ENCODE peak calls at places on chromosomes 4 and X, in five cellular contexts. G, U, S, A and R are unnamed samples.

GRCh38 chrX:153723351-153724251 is 586 bp downstream of the BCAP31 start:
- DNase-seq in G (no peak), S (peak; percentile 32), A (no peak), U (peak; percentile 46), R (peak; percentile 55)

GRCh38 chr4:39486221-39486804 is 27.5 kb downstream of the LIAS start:
- DNase-seq in G (no peak), U (no peak), S (no peak), A (no peak), R (no peak)

GRCh38 chr4:108830509-108831244 is 67.8 kb upstream of the ETNPPL start:
- DNase-seq in G (no peak), U (peak; percentile 43), S (no peak), A (no peak), R (peak; percentile 43)

GRCh38 chr4:84218002-84218401 is 281.1 kb downstream of the NKX6-1 start:
- DNase-seq in G (no peak), U (no peak), A (no peak), S (no peak), R (no peak)

GRCh38 chrX:53374923-53375322 is 47.5 kb downstream of the SMC1A start:
- DNase-seq in U (no peak), G (no peak), S (no peak), A (no peak), R (no peak)

GRCh38 chr4:147351083-147351787 is 129.7 kb upstream of the EDNRA start:
- DNase-seq in G (no peak), A (no peak), U (peak; percentile 69), S (no peak), R (peak; percentile 34)

GRCh38 chr4:74754218-74754617 is 40.1 kb downstream of the BTC start:
- DNase-seq in G (no peak), U (no peak), S (no peak), A (no peak), R (no peak)

GRCh38 chrX:153462291-153462690 is 8.1 kb downstream of the HAUS7 start:
- DNase-seq in S (no peak), G (no peak), U (no peak), A (no peak), R (no peak)

GRCh38 chrX:130340271-130340670 is 552 bp downstream of the SLC25A14 start:
- DNase-seq in G (no peak), S (no peak), U (no peak), A (no peak), R (no peak)

GRCh38 chrX:121179972-121180371 is 132.6 kb downstream of the GLUD2 start:
- DNase-seq in S (no peak), U (no peak), G (no peak), A (no peak), R (no peak)

GRCh38 chrX:25131055-25131454 is 115.3 kb upstream of the ARX start:
- DNase-seq in U (peak; percentile 8), A (no peak), S (no peak), G (no peak), R (peak; percentile 0)

GRCh38 chrX:39981946-39982345 is 115.8 kb downstream of the BCOR start:
- DNase-seq in A (no peak), G (no peak), U (no peak), S (no peak), R (no peak)

GRCh38 chr4:73776363-73776762 is 36.0 kb downstream of the CXCL8 start:
- DNase-seq in U (peak; percentile 99), S (peak; percentile 90), G (no peak), A (peak; percentile 83), R (peak; percentile 99)

GRCh38 chr4:25760518-25761157 is 102.2 kb downstream of the SEL1L3 start:
- DNase-seq in A (no peak), S (peak; percentile 46), U (peak; percentile 27), G (no peak), R (peak; percentile 46)

GRCh38 chr4:26787461-26788340 is 72.9 kb upstream of the STIM2 start:
- DNase-seq in U (peak; percentile 84), G (peak; percentile 57), S (peak; percentile 80), A (no peak), R (peak; percentile 66)

GRCh38 chr4:88738714-88739366 is 41.2 kb upstream of the NAP1L5 start:
- DNase-seq in S (no peak), U (no peak), G (no peak), A (no peak), R (no peak)

GRCh38 chrX:132094169-132094568 is 33.7 kb downstream of the FRMD7 start:
- DNase-seq in U (peak; percentile 18), S (peak; percentile 51), G (no peak), A (no peak), R (no peak)

GRCh38 chr4:2849267-2850140 is 5.9 kb downstream of the ADD1 start:
- DNase-seq in U (no peak), G (no peak), S (no peak), A (no peak), R (peak; percentile 69)

GRCh38 chr4:78578674-78579430 is 27.3 kb downstream of the ANXA3 start:
- DNase-seq in U (no peak), S (no peak), A (no peak), G (no peak), R (no peak)

GRCh38 chrX:323721-324628 is 5.4 kb upstream of the GTPBP6 start:
- DNase-seq in U (peak; percentile 63), G (peak; percentile 75), S (peak; percentile 63), A (no peak), R (peak; percentile 89)

GRCh38 chr4:18630218-18631110 is 608.9 kb upstream of the LCORL start:
- DNase-seq in S (no peak), U (no peak), A (no peak), G (no peak), R (no peak)

GRCh38 chr4:6189511-6189910 is 10.8 kb downstream of the JAKMIP1 start:
- DNase-seq in A (no peak), G (no peak), S (no peak), U (no peak), R (no peak)

DNA sequence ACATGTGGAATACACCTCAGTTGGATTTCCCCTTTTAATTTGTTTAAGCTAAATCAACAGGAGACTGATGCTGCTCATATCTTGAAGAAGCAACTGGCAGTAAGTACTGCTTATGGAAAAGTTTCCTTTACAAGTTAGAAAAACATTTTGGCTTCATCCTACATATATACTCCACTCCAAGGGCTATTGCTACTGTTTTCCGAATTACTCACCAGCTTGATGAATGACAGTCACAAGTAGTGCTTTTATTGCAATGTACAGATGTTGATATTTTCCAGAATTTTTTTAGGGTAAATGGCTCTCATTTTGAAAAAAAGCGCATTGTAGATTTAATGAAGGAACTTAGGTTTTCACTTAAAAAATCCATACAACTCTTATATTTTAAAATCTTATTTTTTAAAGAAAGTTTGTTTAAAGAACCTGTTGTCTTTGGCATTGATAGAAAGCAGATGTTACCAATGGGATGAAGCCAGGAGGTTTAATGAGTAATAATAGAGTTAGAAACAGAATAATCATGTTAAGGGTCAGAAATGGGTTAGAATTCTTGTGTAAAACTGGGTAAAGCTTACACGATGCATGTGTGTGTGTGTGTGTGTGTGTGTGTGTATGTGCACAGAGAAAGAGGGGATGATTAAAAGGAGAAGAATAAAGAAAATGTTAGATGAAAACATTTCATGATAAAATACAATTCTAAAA is 272.9 kb downstream of the CFAP299 start:
- DNase-seq in U (peak; percentile 2), A (no peak), G (no peak), S (peak; percentile 63), R (no peak)
- H3K4me3 ChIP-seq in U (no peak overlapping the region), A (no peak overlapping the region), G (no peak overlapping the region), S (no peak overlapping the region), R (no peak overlapping the region)

GRCh38 chr4:17059192-17059634 is 160.8 kb upstream of the LDB2 start:
- DNase-seq in S (peak; percentile 93), U (no peak), G (no peak), A (peak; percentile 12), R (peak; percentile 36)
- H3K4me3 ChIP-seq in S (no peak overlapping the region), U (no peak overlapping the region), G (no peak overlapping the region), A (no peak overlapping the region), R (no peak overlapping the region)

GRCh38 chrX:17547658-17548057 is 172.7 kb downstream of the NHS start:
- DNase-seq in G (peak; percentile 64), S (peak; percentile 83), U (peak; percentile 87), A (no peak), R (peak; percentile 92)

GRCh38 chrX:17553451-17553850 is 178.5 kb downstream of the NHS start:
- DNase-seq in U (peak; percentile 83), A (no peak), S (peak; percentile 86), G (peak; percentile 63), R (peak; percentile 51)

GRCh38 chrX:17552251-17552650 is 177.3 kb downstream of the NHS start:
- DNase-seq in S (peak; percentile 71), U (peak; percentile 73), G (no peak), A (no peak), R (peak; percentile 63)

GRCh38 chrX:17549005-17549685 is 174.1 kb downstream of the NHS start:
- DNase-seq in U (no peak), A (no peak), G (no peak), S (no peak), R (no peak)

DNA sequence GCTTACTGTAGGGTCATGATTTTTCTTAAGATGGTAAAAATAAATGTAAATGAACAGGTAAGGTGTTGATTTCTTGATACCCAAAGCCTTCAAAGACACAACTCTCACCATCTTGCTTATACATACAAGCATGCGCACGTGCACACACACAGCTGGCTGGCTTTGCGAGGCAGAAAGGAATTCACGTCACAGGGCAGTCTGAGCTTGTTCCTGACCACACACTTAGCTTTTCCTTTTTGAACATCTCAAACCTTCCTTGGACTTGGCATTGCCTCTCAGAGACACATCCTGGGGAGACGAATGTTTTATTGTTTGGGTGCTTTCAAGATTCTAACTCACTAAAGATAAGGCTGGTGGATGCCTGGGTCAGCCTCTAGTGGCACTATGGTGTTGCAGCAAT is 175.0 kb downstream of the NHS start:
- DNase-seq in G (no peak), A (no peak), U (no peak), S (no peak), R (no peak)
- H3K4me3 ChIP-seq in G (no peak overlapping the region), A (no peak overlapping the region), U (no peak overlapping the region), S (no peak overlapping the region), R (no peak overlapping the region)

GRCh38 chr4:153296424-153296823 is 48.1 kb upstream of the MND1 start:
- DNase-seq in U (no peak), S (peak; percentile 78), G (no peak), A (no peak), R (peak; percentile 28)
- H3K4me3 ChIP-seq in U (no peak overlapping the region), S (no peak overlapping the region), G (no peak overlapping the region), A (no peak overlapping the region), R (no peak overlapping the region)

DNA sequence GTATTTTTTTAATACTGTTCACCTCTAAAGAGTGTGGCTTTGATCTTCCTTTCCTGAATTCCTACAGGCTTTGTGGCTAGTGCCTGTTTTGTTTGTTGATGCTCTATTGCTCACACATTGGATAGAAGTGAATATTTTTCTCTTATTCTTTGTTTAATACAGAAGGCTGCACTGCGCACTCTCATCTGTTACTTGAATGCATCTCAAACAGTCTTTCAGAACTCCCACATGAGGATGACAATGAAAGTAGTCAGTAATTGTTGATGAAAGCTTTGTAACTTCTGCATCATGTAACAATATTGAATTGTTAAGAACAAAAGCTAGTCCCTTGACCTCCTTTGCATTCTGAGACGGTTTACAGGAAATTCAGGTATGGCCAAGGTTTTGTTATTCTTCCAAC is 29.1 kb upstream of the GALNT7 start:
- DNase-seq in G (no peak), A (no peak), S (no peak), U (no peak), R (no peak)
- H3K4me3 ChIP-seq in G (no peak overlapping the region), A (no peak overlapping the region), S (no peak overlapping the region), U (no peak overlapping the region), R (no peak overlapping the region)

DNA sequence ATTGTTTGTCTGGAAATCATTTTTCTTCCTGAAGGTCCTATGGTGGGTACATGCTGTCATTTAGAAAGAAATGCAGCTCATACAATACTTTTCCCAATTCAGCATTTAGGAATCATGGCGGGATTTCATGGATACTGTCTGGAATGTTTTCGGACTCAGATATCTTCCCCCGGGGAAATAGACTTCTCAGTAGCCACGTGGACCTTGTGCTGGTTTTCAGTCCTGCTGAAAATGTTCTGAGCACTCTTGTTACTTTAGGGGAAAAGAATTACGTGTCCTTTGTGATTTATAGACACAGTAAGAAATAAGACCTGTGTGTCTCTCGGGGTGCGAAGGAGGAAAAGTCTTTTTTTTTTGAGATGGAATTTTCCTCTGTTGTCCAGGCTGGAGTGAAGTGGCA is 3.8 kb downstream of the CD99 start:
- DNase-seq in S (peak; percentile 31), U (peak; percentile 36), A (no peak), G (no peak), R (no peak)
- H3K4me3 ChIP-seq in S (peak overlapping the region; percentile 42), U (no peak overlapping the region), A (no peak overlapping the region), G (no peak overlapping the region), R (no peak overlapping the region)